ENCODE peak calls at places on chromosomes 1 and 21, in four cellular contexts. One of them, this sample, is unnamed.

GRCh38 chr1:89786628-89787214 is 34.1 kb upstream of the LRRC8D start:
- DNase-seq in IMR-90: no peak
- DNase-seq in mesendoderm: no peak
- DNase-seq in neural progenitor cell: no peak
- DNase-seq in this sample: no peak

GRCh38 chr1:75539230-75540116 is 71.4 kb downstream of the SLC44A5 start:
- DNase-seq in IMR-90: no peak
- DNase-seq in mesendoderm: no peak
- DNase-seq in neural progenitor cell: no peak
- DNase-seq in this sample: no peak

GRCh38 chr1:87327362-87328120 is 1.1 kb upstream of the LMO4 start:
- DNase-seq in IMR-90: no peak
- DNase-seq in mesendoderm: peak
- DNase-seq in neural progenitor cell: no peak
- DNase-seq in this sample: no peak

GRCh38 chr21:38072489-38072888 is 156.2 kb upstream of the KCNJ6 start:
- DNase-seq in IMR-90: no peak
- DNase-seq in mesendoderm: no peak
- DNase-seq in neural progenitor cell: no peak
- DNase-seq in this sample: no peak

GRCh38 chr21:32666258-32666657 is 54.1 kb upstream of the CFAP298 start:
- DNase-seq in IMR-90: no peak
- DNase-seq in mesendoderm: peak
- DNase-seq in neural progenitor cell: no peak
- DNase-seq in this sample: no peak

GRCh38 chr1:35324486-35324885 is 56.0 kb downstream of the ZMYM4 start:
- DNase-seq in IMR-90: peak
- DNase-seq in mesendoderm: peak
- DNase-seq in neural progenitor cell: no peak
- DNase-seq in this sample: no peak

GRCh38 chr1:27521336-27522147 is 31.6 kb upstream of the WASF2 start:
- DNase-seq in IMR-90: no peak
- DNase-seq in mesendoderm: no peak
- DNase-seq in neural progenitor cell: no peak
- DNase-seq in this sample: no peak

GRCh38 chr1:88079036-88079435 is 605.0 kb upstream of the PKN2 start:
- DNase-seq in IMR-90: peak
- DNase-seq in mesendoderm: peak
- DNase-seq in neural progenitor cell: peak
- DNase-seq in this sample: no peak

GRCh38 chr1:44049839-44050238 is 18.6 kb upstream of the SLC6A9 start:
- DNase-seq in IMR-90: peak
- DNase-seq in mesendoderm: no peak
- DNase-seq in neural progenitor cell: no peak
- DNase-seq in this sample: no peak
- H3K9ac ChIP-seq in IMR-90: no peak
- H3K9ac ChIP-seq in mesendoderm: no peak
- H3K9ac ChIP-seq in neural progenitor cell: no peak
- H3K9ac ChIP-seq in this sample: no peak

GRCh38 chr1:209705033-209705589 is 465 bp downstream of the HSD11B1 start:
- DNase-seq in IMR-90: no peak
- DNase-seq in mesendoderm: no peak
- DNase-seq in neural progenitor cell: no peak
- DNase-seq in this sample: no peak

GRCh38 chr1:209706622-209707021 is 2.0 kb downstream of the HSD11B1 start:
- DNase-seq in IMR-90: no peak
- DNase-seq in mesendoderm: no peak
- DNase-seq in neural progenitor cell: no peak
- DNase-seq in this sample: no peak

GRCh38 chr1:209708297-209708696 is 3.7 kb downstream of the HSD11B1 start:
- DNase-seq in IMR-90: no peak
- DNase-seq in mesendoderm: no peak
- DNase-seq in neural progenitor cell: no peak
- DNase-seq in this sample: no peak

GRCh38 chr1:209704584-209704983 is at the start of gene HSD11B1:
- DNase-seq in IMR-90: peak
- DNase-seq in mesendoderm: no peak
- DNase-seq in neural progenitor cell: no peak
- DNase-seq in this sample: no peak

DNA sequence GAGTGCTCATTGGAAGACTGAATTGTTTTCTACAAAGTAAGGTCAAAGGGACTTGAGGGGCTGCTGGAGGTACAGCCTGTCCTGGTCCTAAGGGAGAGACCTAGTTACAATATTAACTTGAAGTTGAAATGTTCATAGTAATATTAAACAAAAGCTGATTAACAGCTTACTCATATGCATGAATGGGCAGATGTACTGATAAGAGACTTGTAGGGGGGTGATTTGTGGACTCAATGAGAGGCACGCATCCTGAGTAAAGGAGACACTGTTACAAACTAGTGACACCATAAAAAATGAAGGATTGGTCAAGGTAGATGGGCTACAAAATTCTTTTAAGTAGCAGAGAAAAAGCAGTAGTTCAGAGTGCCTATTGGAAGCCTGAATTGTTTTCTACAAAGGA is 2.7 kb downstream of the HSD11B1 start:
- DNase-seq in IMR-90: peak
- DNase-seq in mesendoderm: no peak
- DNase-seq in neural progenitor cell: no peak
- DNase-seq in this sample: no peak
- H3K27ac ChIP-seq in IMR-90: no peak
- H3K27ac ChIP-seq in mesendoderm: no peak
- H3K27ac ChIP-seq in neural progenitor cell: no peak
- H3K27ac ChIP-seq in this sample: no peak

DNA sequence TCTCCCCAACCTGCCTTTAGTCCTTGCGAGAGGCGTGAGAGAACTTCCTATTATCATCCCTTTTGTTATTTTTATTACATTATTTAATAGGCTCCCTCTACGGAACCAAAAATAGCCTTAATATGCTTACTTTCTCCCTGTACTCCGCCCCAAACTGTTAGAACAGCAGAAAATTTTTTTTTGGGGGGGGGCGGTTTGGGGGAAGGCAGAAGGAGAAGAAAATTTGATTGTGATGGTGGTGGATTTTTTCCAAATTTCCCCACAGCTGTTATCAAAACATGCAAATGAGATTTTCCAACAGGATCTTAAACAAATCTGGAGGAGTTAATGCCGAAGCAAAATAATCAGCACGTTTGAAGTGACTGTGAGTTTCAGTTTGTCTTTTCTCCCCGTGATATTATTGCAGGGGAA is 1.4 kb upstream of the PRRX1 start:
- DNase-seq in IMR-90: peak
- DNase-seq in mesendoderm: no peak
- DNase-seq in neural progenitor cell: no peak
- DNase-seq in this sample: no peak
- H3K9ac ChIP-seq in IMR-90: peak
- H3K9ac ChIP-seq in mesendoderm: no peak
- H3K9ac ChIP-seq in neural progenitor cell: no peak
- H3K9ac ChIP-seq in this sample: peak

GRCh38 chr21:42125571-42126544 is 54.7 kb downstream of the UMODL1 start:
- DNase-seq in IMR-90: peak
- DNase-seq in mesendoderm: peak
- DNase-seq in neural progenitor cell: peak
- DNase-seq in this sample: no peak
- H3K27ac ChIP-seq in IMR-90: no peak
- H3K27ac ChIP-seq in mesendoderm: no peak
- H3K27ac ChIP-seq in neural progenitor cell: no peak
- H3K27ac ChIP-seq in this sample: no peak

DNA sequence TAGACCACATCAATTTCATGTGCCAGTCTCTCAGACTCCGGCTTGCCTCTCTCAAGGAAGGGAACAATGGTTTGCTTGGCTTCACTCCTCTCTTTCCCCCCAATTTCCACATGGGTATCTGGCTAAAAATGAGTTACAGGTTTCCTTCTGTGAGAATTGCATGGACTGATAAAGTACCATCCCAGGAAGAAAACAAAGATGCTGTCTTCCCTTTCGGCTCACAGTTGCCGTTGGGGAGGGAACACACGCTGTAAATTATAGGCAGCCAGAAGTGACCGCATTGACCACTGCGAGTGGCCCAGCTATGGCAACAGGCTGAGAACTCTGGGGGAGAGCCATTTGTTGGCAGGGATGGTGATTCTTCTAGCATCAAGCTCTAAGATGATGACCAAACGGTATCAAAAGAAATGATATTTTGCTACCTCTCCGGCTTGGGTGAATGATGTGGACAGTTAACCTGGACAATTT is 2.8 kb downstream of the RUNX1 start:
- DNase-seq in IMR-90: no peak
- DNase-seq in mesendoderm: no peak
- DNase-seq in neural progenitor cell: no peak
- DNase-seq in this sample: no peak
- H3K9ac ChIP-seq in IMR-90: no peak
- H3K9ac ChIP-seq in mesendoderm: no peak
- H3K9ac ChIP-seq in neural progenitor cell: no peak
- H3K9ac ChIP-seq in this sample: no peak

GRCh38 chr1:154329551-154330131 is 4.3 kb downstream of the ATP8B2 start:
- DNase-seq in IMR-90: no peak
- DNase-seq in mesendoderm: peak
- DNase-seq in neural progenitor cell: no peak
- DNase-seq in this sample: peak

GRCh38 chr1:154327466-154328317 is 2.4 kb downstream of the ATP8B2 start:
- DNase-seq in IMR-90: no peak
- DNase-seq in mesendoderm: peak
- DNase-seq in neural progenitor cell: no peak
- DNase-seq in this sample: no peak

GRCh38 chr1:154328318-154329151 is 3.2 kb downstream of the ATP8B2 start:
- DNase-seq in IMR-90: peak
- DNase-seq in mesendoderm: peak
- DNase-seq in neural progenitor cell: peak
- DNase-seq in this sample: no peak

GRCh38 chr1:154329152-154329521 is 3.8 kb downstream of the ATP8B2 start:
- DNase-seq in IMR-90: no peak
- DNase-seq in mesendoderm: peak
- DNase-seq in neural progenitor cell: peak
- DNase-seq in this sample: no peak

DNA sequence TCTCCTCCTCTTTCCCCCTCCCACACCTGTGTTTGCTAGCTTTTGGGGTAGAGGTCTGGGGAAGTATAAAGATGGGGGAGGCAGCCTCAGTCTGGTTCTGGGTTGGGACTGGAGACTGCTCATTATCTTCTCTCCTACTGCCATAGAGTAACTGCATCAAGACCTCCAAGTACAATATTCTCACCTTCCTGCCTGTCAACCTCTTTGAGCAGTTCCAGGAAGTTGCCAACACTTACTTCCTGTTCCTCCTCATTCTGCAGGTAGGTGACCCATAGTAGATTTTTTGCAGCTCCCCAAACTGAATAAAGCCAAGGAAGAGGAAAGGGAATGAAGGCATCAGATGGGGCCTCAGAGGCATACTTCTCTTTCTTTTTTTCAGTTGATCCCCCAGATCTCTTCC is 5.3 kb downstream of the ATP8B2 start:
- DNase-seq in IMR-90: no peak
- DNase-seq in mesendoderm: no peak
- DNase-seq in neural progenitor cell: no peak
- DNase-seq in this sample: no peak
- H3K27ac ChIP-seq in IMR-90: no peak
- H3K27ac ChIP-seq in mesendoderm: no peak
- H3K27ac ChIP-seq in neural progenitor cell: no peak
- H3K27ac ChIP-seq in this sample: no peak

This sample was measured in SK-N-MC.